ENCODE peak calls at places on chromosomes 11 and 22, in four cellular contexts. J is heart left ventricle, Q is body of pancreas, Y is lower leg skin. F is an unnamed sample.
A peak's percentile ranks its signal among the peaks of the same experiment; 100 is the strongest.

GRCh38 chr11:86182976-86183584 is 61.5 kb upstream of the EED start:
- DNase-seq in J (no peak), Q (no peak), Y (no peak), F (no peak)

GRCh38 chr11:45646275-45646970 is 19.0 kb downstream of the CHST1 start:
- DNase-seq in J (no peak), Q (no peak), Y (peak; percentile 5), F (no peak)

GRCh38 chr11:134783219-134783618 is 371.2 kb upstream of the B3GAT1 start:
- DNase-seq in J (no peak), Q (no peak), Y (no peak), F (no peak)

GRCh38 chr11:104999716-105000115 is 23.3 kb downstream of the CASP5 start:
- DNase-seq in J (no peak), Q (no peak), Y (no peak), F (no peak)

GRCh38 chr11:130706572-130706971 is 209.7 kb downstream of the SNX19 start:
- DNase-seq in J (no peak), Q (no peak), Y (no peak), F (no peak)

GRCh38 chr22:37566329-37566837 is 6.1 kb downstream of the CDC42EP1 start:
- DNase-seq in J (no peak), Q (peak; percentile 35), Y (no peak), F (no peak)

GRCh38 chr11:100808904-100809491 is 121.9 kb downstream of the ARHGAP42 start:
- DNase-seq in J (no peak), Q (no peak), Y (no peak), F (no peak)

GRCh38 chr11:85685820-85686459 is at the start of gene CCDC89:
- DNase-seq in J (peak; percentile 85), Q (peak; percentile 40), Y (peak; percentile 82), F (peak; percentile 70)

GRCh38 chr22:45966320-45966891 is 10.6 kb downstream of the WNT7B start:
- DNase-seq in J (no peak), Q (peak; percentile 62), Y (no peak), F (no peak)

GRCh38 chr22:28547132-28547842 is 132.4 kb downstream of the TTC28 start:
- DNase-seq in J (no peak), Q (no peak), Y (no peak), F (no peak)

GRCh38 chr11:86256608-86257007 is 12.1 kb downstream of the EED start:
- DNase-seq in J (no peak), Q (no peak), Y (no peak), F (no peak)

GRCh38 chr11:20564811-20565210 is 34.6 kb upstream of the SLC6A5 start:
- DNase-seq in J (no peak), Q (no peak), Y (no peak), F (no peak)

GRCh38 chr11:16981651-16982194 is 32.5 kb downstream of the PLEKHA7 start:
- DNase-seq in J (no peak), Q (peak; percentile 79), Y (no peak), F (peak; percentile 36)

GRCh38 chr22:27347951-27348350 is 453.6 kb downstream of the MN1 start:
- DNase-seq in J (no peak), Q (no peak), Y (no peak), F (no peak)

GRCh38 chr11:34609850-34610249 is 11.0 kb upstream of the EHF start:
- DNase-seq in J (no peak), Q (no peak), Y (no peak), F (no peak)

GRCh38 chr11:36744375-36745168 is 146.5 kb upstream of the RAG2 start:
- DNase-seq in J (peak; percentile 83), Q (peak; percentile 67), Y (peak; percentile 27), F (peak; percentile 57)

GRCh38 chr22:23705358-23705757 is 14.5 kb downstream of the RGL4 start:
- DNase-seq in J (no peak), Q (no peak), Y (no peak), F (no peak)

GRCh38 chr11:76251576-76251975 is 45.3 kb upstream of the WNT11 start:
- DNase-seq in J (no peak), Q (no peak), Y (peak; percentile 42), F (no peak)

GRCh38 chr11:122172352-122173073 is 56.5 kb upstream of the BLID start:
- DNase-seq in J (no peak), Q (no peak), Y (no peak), F (no peak)

GRCh38 chr22:42967933-42968332 is 47.0 kb downstream of the PACSIN2 start:
- DNase-seq in J (peak; percentile 85), Q (no peak), Y (peak; percentile 69), F (no peak)

GRCh38 chr22:46280063-46280817 is 12.4 kb downstream of the TTC38 start:
- DNase-seq in J (no peak), Q (no peak), Y (no peak), F (no peak)

GRCh38 chr11:569273-569885 is 6.9 kb upstream of the PHRF1 start:
- DNase-seq in J (peak; percentile 74), Q (no peak), Y (no peak), F (no peak)

GRCh38 chr22:45709866-45710265 is 38.2 kb downstream of the ATXN10 start:
- DNase-seq in J (no peak), Q (no peak), Y (no peak), F (no peak)

GRCh38 chr22:47345025-47345424 is 582.6 kb downstream of the TBC1D22A start:
- DNase-seq in J (no peak), Q (no peak), Y (no peak), F (no peak)

GRCh38 chr11:1840780-1841480 is 2.1 kb downstream of the TNNI2 start:
- DNase-seq in J (peak; percentile 57), Q (no peak), Y (no peak), F (no peak)

GRCh38 chr11:77374108-77374507 is 72.6 kb upstream of the GDPD4 start:
- DNase-seq in J (no peak), Q (no peak), Y (no peak), F (no peak)

GRCh38 chr11:69171476-69171875 is 15.7 kb downstream of the SMIM38 start:
- DNase-seq in J (no peak), Q (no peak), Y (no peak), F (no peak)

GRCh38 chr11:76339217-76339616 is 41.7 kb downstream of the THAP12 start:
- DNase-seq in J (no peak), Q (peak; percentile 33), Y (peak; percentile 69), F (peak; percentile 58)

GRCh38 chr11:19350093-19350665 is 109.4 kb upstream of the E2F8 start:
- DNase-seq in J (no peak), Q (no peak), Y (no peak), F (no peak)

GRCh38 chr22:23527971-23528740 is 51.9 kb downstream of the IGLL1 start:
- DNase-seq in J (peak; percentile 37), Q (no peak), Y (no peak), F (no peak)

GRCh38 chr11:25319068-25319467 is 822.2 kb downstream of the LUZP2 start:
- DNase-seq in J (no peak), Q (no peak), Y (no peak), F (no peak)

GRCh38 chr22:29269731-29270474 is 1.8 kb downstream of the EWSR1 start:
- DNase-seq in J (no peak), Q (no peak), Y (no peak), F (no peak)

GRCh38 chr11:77069969-77070582 is 3.3 kb downstream of the CAPN5 start:
- DNase-seq in J (no peak), Q (no peak), Y (no peak), F (no peak)

DNA sequence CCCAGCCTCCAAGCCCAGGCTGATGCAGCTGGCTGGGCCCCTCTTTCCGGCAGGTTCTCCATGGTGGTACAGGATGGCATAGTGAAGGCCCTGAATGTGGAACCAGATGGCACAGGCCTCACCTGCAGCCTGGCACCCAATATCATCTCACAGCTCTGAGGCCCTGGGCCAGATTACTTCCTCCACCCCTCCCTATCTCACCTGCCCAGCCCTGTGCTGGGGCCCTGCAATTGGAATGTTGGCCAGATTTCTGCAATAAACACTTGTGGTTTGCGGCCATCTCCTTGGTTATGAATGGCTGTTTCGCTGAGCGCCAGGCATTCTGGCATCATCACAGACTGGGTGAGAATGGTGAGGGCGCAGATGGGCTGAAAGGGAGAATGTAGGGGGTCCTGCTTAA is 3.6 kb downstream of the PRDX5 start:
- DNase-seq in J (no peak), Q (peak; percentile 78), Y (no peak), F (no peak)
- TF ChIP-seq POLR2A in J (no peak), Q (peak; percentile 36), Y (no peak), F (no peak)

GRCh38 chr11:65416341-65417185 is 6.0 kb upstream of the NEAT1 start:
- DNase-seq in J (peak; percentile 97), Q (peak; percentile 92), Y (peak; percentile 89), F (peak; percentile 94)
- TF ChIP-seq POLR2A in J (no peak), Q (no peak), Y (no peak), F (peak; percentile 23)

GRCh38 chr11:65720237-65720934 is at the start of gene RNASEH2C:
- DNase-seq in J (peak; percentile 92), Q (peak; percentile 83), Y (peak; percentile 77), F (peak; percentile 60)
- TF ChIP-seq POLR2A in J (no peak), Q (peak; percentile 76), Y (no peak), F (peak; percentile 52)

GRCh38 chr11:3091081-3091845 is 34.0 kb upstream of the CARS1 start:
- DNase-seq in J (no peak), Q (no peak), Y (no peak), F (no peak)
- TF ChIP-seq POLR2A in J (no peak), Q (no peak), Y (no peak), F (no peak)

DNA sequence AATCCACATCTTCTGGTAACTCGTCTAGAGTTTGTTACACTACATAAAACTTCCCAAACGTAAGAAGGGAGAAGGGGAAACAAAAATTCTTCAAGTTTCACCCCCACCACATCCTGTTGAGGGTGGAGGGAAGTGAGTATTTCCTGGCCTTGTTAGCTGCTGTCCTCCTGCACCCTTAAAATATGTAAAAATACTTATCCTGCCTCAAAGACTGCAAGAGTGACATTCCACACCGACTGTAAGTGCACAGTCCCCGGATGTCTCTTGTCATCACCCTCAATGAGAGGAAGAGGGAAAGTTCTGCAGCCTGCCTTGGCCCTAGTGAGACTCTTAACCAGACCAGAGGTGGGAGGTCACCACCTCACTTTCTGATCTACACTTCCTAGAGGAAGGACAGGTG is 3.3 kb downstream of the TMEM121B start:
- DNase-seq in J (no peak), Q (no peak), Y (no peak), F (no peak)
- TF ChIP-seq POLR2A in J (no peak), Q (no peak), Y (no peak), F (no peak)

DNA sequence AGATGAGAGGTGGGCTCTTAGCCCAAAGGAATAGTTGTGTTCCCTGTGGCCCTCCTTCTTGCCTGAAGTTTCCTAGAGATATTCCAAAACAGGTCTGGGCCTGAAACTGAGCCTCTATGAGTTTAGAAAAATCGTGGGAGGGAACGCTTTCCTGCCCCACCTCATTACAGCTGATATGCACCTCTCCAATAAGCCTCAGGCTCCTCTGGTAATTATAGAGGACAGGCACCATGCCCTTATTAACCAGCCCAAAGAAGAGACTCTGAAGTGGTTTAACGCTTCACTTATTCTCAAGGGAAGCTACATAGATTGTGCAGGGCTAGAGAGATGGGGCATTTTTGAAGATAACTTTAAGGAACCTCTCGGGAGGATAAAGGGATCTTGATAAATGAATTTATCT is 3.4 kb upstream of the MPZL2 start:
- DNase-seq in J (no peak), Q (no peak), Y (no peak), F (no peak)
- TF ChIP-seq POLR2A in J (no peak), Q (no peak), Y (no peak), F (no peak)

F was measured in tibial nerve.